ENCODE peak calls at places on chromosomes 5 and 9, in six cellular contexts. S is HL-60; Y is activated effector memory CD4-positive, alpha-beta T cell treated with Interleukin-2 at 50 U/mL for 16 hours; H is mesenteric fat pad; V is aorta; Q is dorsolateral prefrontal cortex. U is an unnamed sample.

GRCh38 chr9:120539951-120540350 is 40.0 kb downstream of the CDK5RAP2 start:
- DNase-seq in S (no peak), Y (no peak), H (no peak), V (no peak), Q (no peak), U (no peak)

GRCh38 chr9:114334490-114334889 is 4.8 kb downstream of the ORM2 start:
- DNase-seq in S (no peak), Y (no peak), H (no peak), V (no peak), Q (no peak), U (no peak)

GRCh38 chr5:159231167-159231566 is 21.8 kb upstream of the RNF145 start:
- DNase-seq in S (no peak), Y (no peak), H (no peak), V (no peak), Q (no peak), U (no peak)

GRCh38 chr5:158451203-158451982 is 592.4 kb upstream of the CLINT1 start:
- DNase-seq in S (no peak), Y (no peak), H (no peak), V (peak), Q (no peak), U (no peak)

GRCh38 chr9:116098476-116098875 is 55.1 kb upstream of the PAPPA start:
- DNase-seq in S (no peak), Y (no peak), H (no peak), V (no peak), Q (no peak), U (no peak)

GRCh38 chr9:35858428-35858827 is 11.8 kb downstream of the OR13J1 start:
- DNase-seq in S (no peak), Y (no peak), H (no peak), V (no peak), Q (no peak), U (no peak)

GRCh38 chr9:137917116-137917515 is 39.5 kb downstream of the CACNA1B start:
- DNase-seq in S (no peak), Y (no peak), H (no peak), V (no peak), Q (no peak), U (no peak)

GRCh38 chr9:83166369-83166768 is 103.4 kb upstream of the RASEF start:
- DNase-seq in S (no peak), Y (no peak), H (no peak), V (no peak), Q (no peak), U (no peak)

GRCh38 chr5:101904736-101905135 is 391.3 kb downstream of the SLCO4C1 start:
- DNase-seq in S (no peak), Y (no peak), H (no peak), V (no peak), Q (no peak), U (no peak)

GRCh38 chr5:80389575-80389974 is 18.3 kb upstream of the ZFYVE16 start:
- DNase-seq in S (no peak), Y (no peak), H (no peak), V (peak), Q (no peak), U (no peak)

GRCh38 chr5:7078901-7079300 is 317.0 kb upstream of the ADCY2 start:
- DNase-seq in S (no peak), Y (no peak), H (no peak), V (no peak), Q (peak), U (no peak)

GRCh38 chr9:136110082-136111061 is 8.3 kb downstream of the TMEM250 start:
- DNase-seq in S (no peak), Y (no peak), H (no peak), V (no peak), Q (no peak), U (no peak)

GRCh38 chr5:111548992-111549649 is 36.8 kb upstream of the STARD4 start:
- DNase-seq in S (no peak), Y (no peak), H (no peak), V (no peak), Q (no peak), U (no peak)

GRCh38 chr5:167671176-167671575 is 620.3 kb upstream of the WWC1 start:
- DNase-seq in S (no peak), Y (no peak), H (no peak), V (no peak), Q (no peak), U (no peak)

GRCh38 chr9:94681508-94681907 is 42.2 kb upstream of the FBP1 start:
- DNase-seq in S (no peak), Y (peak), H (no peak), V (peak), Q (peak), U (peak)

U was measured in GM19239.